ENCODE peak calls at places on chromosomes 5 and 9, in ten cellular contexts. G, O, K, W, R, F, I, X, Y and J are unnamed samples.

GRCh38 chr9:131037336-131038255 is 28.6 kb downstream of the LAMC3 start:
- DNase-seq in W (no peak), I (no peak), Y (no peak), G (no peak), O (no peak), K (no peak), R (no peak), X (no peak), F (no peak), J (no peak)

GRCh38 chr5:107864793-107865192 is 194.1 kb upstream of the EFNA5 start:
- DNase-seq in Y (no peak), G (no peak), I (no peak), W (peak), K (no peak), R (no peak), O (no peak), F (no peak), X (no peak), J (no peak)

GRCh38 chr5:14277407-14278320 is 134.5 kb downstream of the TRIO start:
- DNase-seq in O (no peak), F (no peak), W (no peak), K (no peak), R (no peak), I (no peak), X (no peak), G (no peak), Y (no peak), J (no peak)

GRCh38 chr5:96226941-96227552 is 206.0 kb downstream of the PCSK1 start:
- DNase-seq in X (no peak), K (peak), I (no peak), G (no peak), O (peak), F (no peak), W (peak), Y (peak), R (no peak), J (no peak)

GRCh38 chr9:93670208-93671029 is 94.0 kb downstream of the PHF2 start:
- DNase-seq in R (no peak), O (peak), K (no peak), W (peak), Y (peak), F (no peak), G (no peak), X (peak), I (no peak), J (no peak)

GRCh38 chr9:123400926-123401503 is 45.0 kb downstream of the CRB2 start:
- DNase-seq in O (no peak), Y (no peak), I (no peak), R (no peak), K (no peak), X (no peak), F (no peak), W (peak), G (no peak), J (no peak)

GRCh38 chr5:32217886-32218396 is 43.8 kb upstream of the GOLPH3 start:
- DNase-seq in W (peak), K (peak), Y (no peak), O (no peak), X (no peak), F (no peak), G (no peak), I (no peak), R (no peak), J (no peak)

GRCh38 chr9:32590476-32590875 is 17.5 kb upstream of the NDUFB6 start:
- DNase-seq in X (no peak), O (no peak), W (no peak), I (no peak), R (no peak), Y (no peak), K (no peak), F (no peak), G (no peak), J (no peak)

GRCh38 chr9:19517202-19517942 is 108.6 kb downstream of the ACER2 start:
- DNase-seq in R (no peak), F (no peak), I (no peak), O (no peak), W (no peak), Y (no peak), K (no peak), X (no peak), G (no peak), J (no peak)